ENCODE peak calls at places on chromosomes 4 and X, in eight cellular contexts. One of them, this sample, is unnamed.

GRCh38 chrX:119667111-119667928 is 25.6 kb downstream of the SEPTIN6 start:
- DNase-seq in K562: no peak
- DNase-seq in A549: no peak
- DNase-seq in lower lobe of right lung: no peak
- DNase-seq in lung: no peak
- DNase-seq in transverse colon: no peak
- DNase-seq in suprapubic skin: no peak
- DNase-seq in left lung: no peak
- DNase-seq in this sample: no peak

GRCh38 chr4:15317246-15317645 is 110.6 kb upstream of the C1QTNF7 start:
- DNase-seq in K562: no peak
- DNase-seq in A549: no peak
- DNase-seq in lower lobe of right lung: no peak
- DNase-seq in lung: no peak
- DNase-seq in transverse colon: no peak
- DNase-seq in suprapubic skin: no peak
- DNase-seq in left lung: no peak
- DNase-seq in this sample: no peak

GRCh38 chr4:8859550-8860095 is 12.0 kb downstream of the HMX1 start:
- DNase-seq in K562: no peak
- DNase-seq in A549: no peak
- DNase-seq in lower lobe of right lung: no peak
- DNase-seq in lung: no peak
- DNase-seq in transverse colon: no peak
- DNase-seq in suprapubic skin: no peak
- DNase-seq in left lung: no peak
- DNase-seq in this sample: no peak

GRCh38 chr4:93835929-93836328 is 7.4 kb downstream of the ATOH1 start:
- DNase-seq in K562: no peak
- DNase-seq in A549: no peak
- DNase-seq in lower lobe of right lung: no peak
- DNase-seq in lung: no peak
- DNase-seq in transverse colon: no peak
- DNase-seq in suprapubic skin: no peak
- DNase-seq in left lung: no peak
- DNase-seq in this sample: no peak

GRCh38 chr4:137384476-137384875 is 147.8 kb downstream of the PCDH18 start:
- DNase-seq in K562: no peak
- DNase-seq in A549: no peak
- DNase-seq in lower lobe of right lung: no peak
- DNase-seq in lung: no peak
- DNase-seq in transverse colon: no peak
- DNase-seq in suprapubic skin: no peak
- DNase-seq in left lung: no peak
- DNase-seq in this sample: no peak

GRCh38 chr4:8940792-8941491 is 69.3 kb upstream of the HMX1 start:
- DNase-seq in K562: peak; percentile 45
- DNase-seq in A549: no peak
- DNase-seq in lower lobe of right lung: no peak
- DNase-seq in lung: no peak
- DNase-seq in transverse colon: no peak
- DNase-seq in suprapubic skin: no peak
- DNase-seq in left lung: no peak
- DNase-seq in this sample: no peak

GRCh38 chr4:121307441-121308327 is 73.1 kb downstream of the QRFPR start:
- DNase-seq in K562: peak; percentile 56
- DNase-seq in A549: peak; percentile 2
- DNase-seq in lower lobe of right lung: no peak
- DNase-seq in lung: no peak
- DNase-seq in transverse colon: peak; percentile 32
- DNase-seq in suprapubic skin: no peak
- DNase-seq in left lung: no peak
- DNase-seq in this sample: no peak

GRCh38 chrX:32155044-32155638 is 1056.2 kb downstream of the DMD start:
- DNase-seq in K562: no peak
- DNase-seq in A549: no peak
- DNase-seq in lower lobe of right lung: no peak
- DNase-seq in lung: no peak
- DNase-seq in transverse colon: no peak
- DNase-seq in suprapubic skin: no peak
- DNase-seq in left lung: no peak
- DNase-seq in this sample: no peak

GRCh38 chr4:144611850-144612249 is 34.1 kb upstream of the HHIP start:
- DNase-seq in K562: peak; percentile 18
- DNase-seq in A549: peak; percentile 6
- DNase-seq in lower lobe of right lung: no peak
- DNase-seq in lung: no peak
- DNase-seq in transverse colon: peak; percentile 9
- DNase-seq in suprapubic skin: no peak
- DNase-seq in left lung: no peak
- DNase-seq in this sample: no peak

GRCh38 chr4:60683357-60683756 is 516.8 kb upstream of the ADGRL3 start:
- DNase-seq in K562: no peak
- DNase-seq in A549: no peak
- DNase-seq in lower lobe of right lung: no peak
- DNase-seq in lung: no peak
- DNase-seq in transverse colon: no peak
- DNase-seq in suprapubic skin: no peak
- DNase-seq in left lung: no peak
- DNase-seq in this sample: no peak

GRCh38 chrX:123884809-123885408 is 25.1 kb downstream of the XIAP start:
- DNase-seq in K562: peak; percentile 55
- DNase-seq in A549: peak; percentile 36
- DNase-seq in lower lobe of right lung: no peak
- DNase-seq in lung: peak; percentile 16
- DNase-seq in transverse colon: no peak
- DNase-seq in suprapubic skin: no peak
- DNase-seq in left lung: no peak
- DNase-seq in this sample: no peak

GRCh38 chrX:46978341-46979291 is 66.4 kb downstream of the JADE3 start:
- DNase-seq in K562: peak; percentile 79
- DNase-seq in A549: peak; percentile 51
- DNase-seq in lower lobe of right lung: peak; percentile 78
- DNase-seq in lung: peak; percentile 63
- DNase-seq in transverse colon: peak; percentile 81
- DNase-seq in suprapubic skin: peak; percentile 74
- DNase-seq in left lung: peak; percentile 51
- DNase-seq in this sample: peak; percentile 81

GRCh38 chr4:101067383-101067782 is 279.9 kb downstream of the PPP3CA start:
- DNase-seq in K562: no peak
- DNase-seq in A549: no peak
- DNase-seq in lower lobe of right lung: no peak
- DNase-seq in lung: no peak
- DNase-seq in transverse colon: no peak
- DNase-seq in suprapubic skin: no peak
- DNase-seq in left lung: no peak
- DNase-seq in this sample: no peak

GRCh38 chr4:88219099-88219498 is 60.7 kb upstream of the ABCG2 start:
- DNase-seq in K562: peak; percentile 56
- DNase-seq in A549: peak; percentile 22
- DNase-seq in lower lobe of right lung: no peak
- DNase-seq in lung: no peak
- DNase-seq in transverse colon: no peak
- DNase-seq in suprapubic skin: no peak
- DNase-seq in left lung: no peak
- DNase-seq in this sample: no peak

GRCh38 chr4:122819708-122820449 is 6.8 kb upstream of the FGF2 start:
- DNase-seq in K562: peak; percentile 28
- DNase-seq in A549: no peak
- DNase-seq in lower lobe of right lung: no peak
- DNase-seq in lung: no peak
- DNase-seq in transverse colon: no peak
- DNase-seq in suprapubic skin: no peak
- DNase-seq in left lung: no peak
- DNase-seq in this sample: no peak

GRCh38 chrX:94041881-94042280 is 367.9 kb downstream of the FAM133A start:
- DNase-seq in K562: no peak
- DNase-seq in A549: no peak
- DNase-seq in lower lobe of right lung: no peak
- DNase-seq in lung: no peak
- DNase-seq in transverse colon: no peak
- DNase-seq in suprapubic skin: no peak
- DNase-seq in left lung: no peak
- DNase-seq in this sample: no peak

GRCh38 chr4:129747756-129748155 is 651.8 kb downstream of the C4orf33 start:
- DNase-seq in K562: no peak
- DNase-seq in A549: no peak
- DNase-seq in lower lobe of right lung: peak; percentile 32
- DNase-seq in lung: no peak
- DNase-seq in transverse colon: no peak
- DNase-seq in suprapubic skin: no peak
- DNase-seq in left lung: no peak
- DNase-seq in this sample: no peak

GRCh38 chr4:14856076-14856926 is 146.0 kb upstream of the CPEB2 start:
- DNase-seq in K562: peak; percentile 89
- DNase-seq in A549: peak; percentile 65
- DNase-seq in lower lobe of right lung: peak; percentile 63
- DNase-seq in lung: peak; percentile 85
- DNase-seq in transverse colon: peak; percentile 65
- DNase-seq in suprapubic skin: peak; percentile 80
- DNase-seq in left lung: no peak
- DNase-seq in this sample: no peak

GRCh38 chrX:143669395-143669794 is 33.5 kb upstream of the SLITRK4 start:
- DNase-seq in K562: no peak
- DNase-seq in A549: no peak
- DNase-seq in lower lobe of right lung: no peak
- DNase-seq in lung: no peak
- DNase-seq in transverse colon: no peak
- DNase-seq in suprapubic skin: no peak
- DNase-seq in left lung: no peak
- DNase-seq in this sample: no peak

DNA sequence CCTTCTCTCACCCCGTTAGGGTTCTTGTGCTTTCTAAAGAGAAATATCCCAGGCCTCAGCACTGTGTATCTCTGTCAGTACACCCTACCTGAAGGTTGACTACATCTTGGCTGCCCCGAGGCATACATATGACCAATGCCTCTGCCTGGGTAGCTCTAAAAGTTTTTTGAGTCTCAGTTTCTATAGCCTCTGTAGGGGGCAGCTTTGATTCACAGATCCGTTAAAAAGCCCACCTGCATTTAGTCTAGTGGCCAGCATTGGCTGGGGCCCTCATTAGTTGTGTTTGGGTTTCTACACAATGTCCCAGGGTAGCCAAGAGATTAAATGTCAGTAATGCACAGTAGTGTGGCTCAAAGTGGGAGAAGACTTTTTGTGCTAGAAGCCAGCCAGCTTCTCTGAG is 151.1 kb downstream of the CFAP299 start:
- DNase-seq in K562: no peak
- DNase-seq in A549: no peak
- DNase-seq in lower lobe of right lung: no peak
- DNase-seq in lung: no peak
- DNase-seq in transverse colon: no peak
- DNase-seq in suprapubic skin: no peak
- DNase-seq in left lung: no peak
- DNase-seq in this sample: no peak
- TF ChIP-seq CTCF in K562: no peak
- TF ChIP-seq CTCF in A549: no peak
- TF ChIP-seq CTCF in lower lobe of right lung: no peak
- TF ChIP-seq CTCF in lung: no peak
- TF ChIP-seq CTCF in transverse colon: no peak
- TF ChIP-seq CTCF in suprapubic skin: no peak
- TF ChIP-seq CTCF in left lung: no peak
- TF ChIP-seq CTCF in this sample: no peak

GRCh38 chrX:37679230-37679629 is 6.4 kb upstream of the XK start:
- DNase-seq in K562: no peak
- DNase-seq in A549: no peak
- DNase-seq in lower lobe of right lung: no peak
- DNase-seq in lung: no peak
- DNase-seq in transverse colon: no peak
- DNase-seq in suprapubic skin: no peak
- DNase-seq in left lung: no peak
- DNase-seq in this sample: no peak

GRCh38 chrX:37679888-37680287 is 5.7 kb upstream of the XK start:
- DNase-seq in K562: peak; percentile 61
- DNase-seq in A549: no peak
- DNase-seq in lower lobe of right lung: no peak
- DNase-seq in lung: no peak
- DNase-seq in transverse colon: no peak
- DNase-seq in suprapubic skin: no peak
- DNase-seq in left lung: no peak
- DNase-seq in this sample: no peak

GRCh38 chrX:37677765-37678164 is 7.8 kb upstream of the XK start:
- DNase-seq in K562: no peak
- DNase-seq in A549: no peak
- DNase-seq in lower lobe of right lung: no peak
- DNase-seq in lung: no peak
- DNase-seq in transverse colon: no peak
- DNase-seq in suprapubic skin: no peak
- DNase-seq in left lung: no peak
- DNase-seq in this sample: no peak

GRCh38 chrX:37677243-37677642 is 8.3 kb upstream of the XK start:
- DNase-seq in K562: no peak
- DNase-seq in A549: no peak
- DNase-seq in lower lobe of right lung: no peak
- DNase-seq in lung: no peak
- DNase-seq in transverse colon: no peak
- DNase-seq in suprapubic skin: no peak
- DNase-seq in left lung: no peak
- DNase-seq in this sample: no peak

GRCh38 chrX:37678574-37678973 is 7.0 kb upstream of the XK start:
- DNase-seq in K562: no peak
- DNase-seq in A549: no peak
- DNase-seq in lower lobe of right lung: no peak
- DNase-seq in lung: no peak
- DNase-seq in transverse colon: no peak
- DNase-seq in suprapubic skin: no peak
- DNase-seq in left lung: no peak
- DNase-seq in this sample: no peak
- H3K4me1 ChIP-seq in K562: no peaks in the 10 kb centered on the region
- H3K4me1 ChIP-seq in A549: no peaks in the 10 kb centered on the region
- H3K4me1 ChIP-seq in lower lobe of right lung: no peaks in the 10 kb centered on the region
- H3K4me1 ChIP-seq in lung: no peaks in the 10 kb centered on the region
- H3K4me1 ChIP-seq in transverse colon: peaks cover 8% of the 10 kb centered on the region
- H3K4me1 ChIP-seq in suprapubic skin: no peaks in the 10 kb centered on the region
- H3K4me1 ChIP-seq in left lung: no peaks in the 10 kb centered on the region
- H3K4me1 ChIP-seq in this sample: no peaks in the 10 kb centered on the region

GRCh38 chrX:54042609-54043010 is 1.7 kb downstream of the PHF8 start:
- DNase-seq in K562: peak; percentile 70
- DNase-seq in A549: peak; percentile 60
- DNase-seq in lower lobe of right lung: peak; percentile 45
- DNase-seq in lung: peak; percentile 32
- DNase-seq in transverse colon: peak; percentile 33
- DNase-seq in suprapubic skin: peak; percentile 62
- DNase-seq in left lung: peak; percentile 53
- DNase-seq in this sample: peak; percentile 50
- TF ChIP-seq CTCF in K562: no peak
- TF ChIP-seq CTCF in A549: no peak
- TF ChIP-seq CTCF in lower lobe of right lung: no peak
- TF ChIP-seq CTCF in lung: no peak
- TF ChIP-seq CTCF in transverse colon: peak; percentile 13
- TF ChIP-seq CTCF in suprapubic skin: peak; percentile 12
- TF ChIP-seq CTCF in left lung: peak; percentile 16
- TF ChIP-seq CTCF in this sample: no peak

DNA sequence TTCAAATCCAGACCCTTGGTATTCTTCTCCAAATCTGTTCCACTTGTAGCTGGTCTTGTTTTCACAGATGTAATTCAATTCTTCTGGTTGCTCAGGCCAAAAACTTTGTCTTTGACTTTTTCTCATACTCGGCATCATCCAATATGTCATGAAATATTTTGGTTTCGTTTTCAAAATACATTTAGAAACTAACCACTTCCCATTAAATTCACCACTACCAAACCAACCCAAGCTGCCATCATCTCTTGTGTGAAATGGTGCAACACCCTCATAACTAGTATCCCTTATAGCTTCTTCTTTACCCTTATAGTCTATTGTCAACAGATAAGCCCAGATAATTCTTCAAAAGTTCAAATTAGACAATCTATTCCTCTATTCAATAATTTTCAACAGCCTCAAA is 192.1 kb downstream of the PRR32 start:
- DNase-seq in K562: no peak
- DNase-seq in A549: no peak
- DNase-seq in lower lobe of right lung: no peak
- DNase-seq in lung: no peak
- DNase-seq in transverse colon: no peak
- DNase-seq in suprapubic skin: no peak
- DNase-seq in left lung: no peak
- DNase-seq in this sample: no peak
- H3K4me1 ChIP-seq in K562: no peaks in the 10 kb centered on the region
- H3K4me1 ChIP-seq in A549: no peaks in the 10 kb centered on the region
- H3K4me1 ChIP-seq in lower lobe of right lung: no peaks in the 10 kb centered on the region
- H3K4me1 ChIP-seq in lung: no peaks in the 10 kb centered on the region
- H3K4me1 ChIP-seq in transverse colon: no peaks in the 10 kb centered on the region
- H3K4me1 ChIP-seq in suprapubic skin: no peaks in the 10 kb centered on the region
- H3K4me1 ChIP-seq in left lung: no peaks in the 10 kb centered on the region
- H3K4me1 ChIP-seq in this sample: no peaks in the 10 kb centered on the region